ENCODE peak calls at places on chromosomes 2 and 18, in six cellular contexts. One of them, this sample, is unnamed.

GRCh38 chr2:217182996-217183395 is 323.1 kb upstream of the TNP1 start:
- DNase-seq in K562: no peak
- DNase-seq in GM12878: no peak
- DNase-seq in HepG2: no peak
- DNase-seq in GM12891: no peak
- DNase-seq in H1: no peak
- DNase-seq in this sample: no peak

GRCh38 chr2:23312996-23313606 is 71.9 kb upstream of the KLHL29 start:
- DNase-seq in H1: peak
- DNase-seq in K562: peak
- DNase-seq in GM12891: peak
- DNase-seq in GM12878: peak
- DNase-seq in HepG2: no peak
- DNase-seq in this sample: peak

GRCh38 chr18:68874361-68874760 is 76.5 kb downstream of the CCDC102B start:
- DNase-seq in K562: no peak
- DNase-seq in HepG2: no peak
- DNase-seq in GM12891: no peak
- DNase-seq in GM12878: no peak
- DNase-seq in H1: no peak
- DNase-seq in this sample: no peak

GRCh38 chr2:28522479-28522878 is 26.6 kb downstream of the PLB1 start:
- DNase-seq in K562: no peak
- DNase-seq in GM12891: no peak
- DNase-seq in HepG2: no peak
- DNase-seq in H1: no peak
- DNase-seq in GM12878: no peak
- DNase-seq in this sample: no peak

GRCh38 chr2:62038980-62039771 is 133.7 kb downstream of the COMMD1 start:
- DNase-seq in H1: no peak
- DNase-seq in K562: peak
- DNase-seq in GM12878: peak
- DNase-seq in HepG2: no peak
- DNase-seq in GM12891: peak
- DNase-seq in this sample: peak

GRCh38 chr2:7427293-7428060 is 510.3 kb downstream of the RNF144A start:
- DNase-seq in GM12891: no peak
- DNase-seq in HepG2: peak
- DNase-seq in K562: peak
- DNase-seq in GM12878: peak
- DNase-seq in H1: no peak
- DNase-seq in this sample: no peak

GRCh38 chr2:19706332-19706731 is 195.5 kb downstream of the TTC32 start:
- DNase-seq in K562: no peak
- DNase-seq in GM12891: no peak
- DNase-seq in HepG2: no peak
- DNase-seq in GM12878: no peak
- DNase-seq in H1: no peak
- DNase-seq in this sample: no peak

GRCh38 chr18:13539843-13540535 is 186.4 kb downstream of the FAM210A start:
- DNase-seq in GM12891: no peak
- DNase-seq in K562: no peak
- DNase-seq in HepG2: no peak
- DNase-seq in GM12878: no peak
- DNase-seq in H1: no peak
- DNase-seq in this sample: no peak

GRCh38 chr18:13268035-13268700 is 49.6 kb downstream of the LDLRAD4 start:
- DNase-seq in K562: no peak
- DNase-seq in GM12878: no peak
- DNase-seq in HepG2: no peak
- DNase-seq in GM12891: no peak
- DNase-seq in H1: no peak
- DNase-seq in this sample: no peak

GRCh38 chr2:37349376-37349775 is 4.9 kb downstream of the QPCT start:
- DNase-seq in H1: no peak
- DNase-seq in K562: no peak
- DNase-seq in HepG2: peak
- DNase-seq in GM12891: no peak
- DNase-seq in GM12878: no peak
- DNase-seq in this sample: no peak

GRCh38 chr18:55400590-55401274 is 187.3 kb downstream of the TCF4 start:
- DNase-seq in H1: no peak
- DNase-seq in K562: no peak
- DNase-seq in GM12891: no peak
- DNase-seq in HepG2: no peak
- DNase-seq in GM12878: no peak
- DNase-seq in this sample: no peak

GRCh38 chr2:11068856-11069526 is 86.3 kb upstream of the SLC66A3 start:
- DNase-seq in K562: no peak
- DNase-seq in HepG2: no peak
- DNase-seq in H1: no peak
- DNase-seq in GM12891: no peak
- DNase-seq in GM12878: no peak
- DNase-seq in this sample: no peak

GRCh38 chr2:100895402-100895801 is 75.5 kb downstream of the NPAS2 start:
- DNase-seq in GM12878: no peak
- DNase-seq in K562: no peak
- DNase-seq in H1: no peak
- DNase-seq in HepG2: no peak
- DNase-seq in GM12891: no peak
- DNase-seq in this sample: no peak

GRCh38 chr18:69787825-69788547 is 159.7 kb downstream of the CD226 start:
- DNase-seq in GM12891: no peak
- DNase-seq in H1: no peak
- DNase-seq in GM12878: no peak
- DNase-seq in K562: peak
- DNase-seq in HepG2: peak
- DNase-seq in this sample: no peak

GRCh38 chr2:25819597-25820039 is 58.7 kb downstream of the ASXL2 start:
- DNase-seq in HepG2: no peak
- DNase-seq in GM12878: no peak
- DNase-seq in K562: no peak
- DNase-seq in GM12891: no peak
- DNase-seq in H1: no peak
- DNase-seq in this sample: no peak

GRCh38 chr2:46655551-46656436 is 176.4 kb downstream of the TMEM247 start:
- DNase-seq in K562: no peak
- DNase-seq in HepG2: no peak
- DNase-seq in H1: no peak
- DNase-seq in GM12891: no peak
- DNase-seq in GM12878: no peak
- DNase-seq in this sample: no peak

GRCh38 chr2:223846524-223846923 is 9.1 kb upstream of the AP1S3 start:
- DNase-seq in HepG2: no peak
- DNase-seq in H1: no peak
- DNase-seq in GM12891: no peak
- DNase-seq in GM12878: no peak
- DNase-seq in K562: no peak
- DNase-seq in this sample: no peak

GRCh38 chr18:30485078-30485477 is 557.5 kb downstream of the DSC3 start:
- DNase-seq in GM12891: no peak
- DNase-seq in GM12878: no peak
- DNase-seq in HepG2: no peak
- DNase-seq in K562: no peak
- DNase-seq in H1: no peak
- DNase-seq in this sample: no peak

GRCh38 chr18:49846718-49847470 is 33.6 kb upstream of the ACAA2 start:
- DNase-seq in H1: no peak
- DNase-seq in GM12891: no peak
- DNase-seq in HepG2: no peak
- DNase-seq in GM12878: no peak
- DNase-seq in K562: no peak
- DNase-seq in this sample: no peak

GRCh38 chr18:78685980-78686530 is 293.6 kb upstream of the SALL3 start:
- DNase-seq in GM12891: no peak
- DNase-seq in GM12878: no peak
- DNase-seq in HepG2: no peak
- DNase-seq in H1: no peak
- DNase-seq in K562: no peak
- DNase-seq in this sample: no peak

GRCh38 chr2:28206786-28207185 is 185.9 kb upstream of the FOSL2 start:
- DNase-seq in HepG2: no peak
- DNase-seq in GM12891: no peak
- DNase-seq in K562: no peak
- DNase-seq in GM12878: no peak
- DNase-seq in H1: no peak
- DNase-seq in this sample: no peak

GRCh38 chr2:1731512-1731962 is 12.8 kb downstream of the PXDN start:
- DNase-seq in GM12878: no peak
- DNase-seq in GM12891: no peak
- DNase-seq in H1: no peak
- DNase-seq in HepG2: no peak
- DNase-seq in K562: no peak
- DNase-seq in this sample: no peak

DNA sequence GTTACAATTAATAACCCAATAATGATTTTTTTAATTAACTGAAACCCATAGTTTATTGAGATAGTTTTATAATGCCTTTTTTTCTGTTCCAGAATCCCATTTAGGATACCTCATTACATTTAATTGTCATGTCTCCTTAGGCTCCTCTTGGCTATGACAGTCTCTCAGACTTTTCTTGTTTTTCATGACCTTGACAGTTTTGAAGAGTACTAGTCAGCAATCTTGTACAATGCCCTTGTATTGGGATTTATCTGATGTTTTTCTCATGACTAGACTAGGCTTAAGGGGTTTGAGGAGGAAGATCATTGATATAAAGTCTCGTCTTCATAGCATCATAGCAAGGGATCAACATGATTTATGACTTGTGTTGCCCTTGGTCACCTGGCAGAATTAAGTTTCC is 72.4 kb downstream of the PPP1R1C start:
- DNase-seq in GM12891: no peak
- DNase-seq in H1: no peak
- DNase-seq in K562: no peak
- DNase-seq in HepG2: no peak
- DNase-seq in GM12878: no peak
- DNase-seq in this sample: no peak
- TF ChIP-seq TAF1 in GM12891: no peak
- TF ChIP-seq TAF1 in H1: no peak
- TF ChIP-seq TAF1 in K562: no peak
- TF ChIP-seq TAF1 in HepG2: no peak
- TF ChIP-seq TAF1 in GM12878: no peak
- TF ChIP-seq TAF1 in this sample: no peak

DNA sequence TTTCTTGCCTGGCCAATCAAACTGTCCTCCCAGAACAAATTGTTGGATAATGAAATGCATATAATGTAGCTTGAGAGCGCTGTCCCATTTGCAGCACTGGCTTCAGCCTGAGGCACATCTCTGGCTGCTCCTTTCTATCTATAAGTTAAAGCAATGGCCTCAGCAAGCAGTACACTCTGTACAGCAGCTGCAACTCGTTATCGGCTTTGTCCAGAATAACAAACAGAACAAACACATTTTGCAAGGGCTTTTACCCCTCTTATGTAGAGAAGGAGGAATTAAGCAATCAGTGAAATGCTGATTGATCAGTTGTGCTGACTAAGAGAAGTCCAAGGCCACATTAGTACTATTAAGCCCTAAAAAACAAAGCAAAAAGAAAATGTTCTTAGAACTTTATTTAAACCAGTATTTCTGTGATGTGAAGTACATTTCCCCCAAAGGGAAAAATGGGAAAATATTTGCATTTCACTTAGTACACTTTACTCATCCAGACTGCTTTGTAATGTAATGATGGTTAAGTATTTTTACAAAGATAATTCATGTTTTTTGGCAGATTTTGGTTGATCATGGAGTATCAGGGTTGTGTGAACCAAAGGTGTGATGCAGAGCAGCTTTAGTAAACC is 15.0 kb upstream of the CPS1 start:
- DNase-seq in GM12878: no peak
- DNase-seq in H1: no peak
- DNase-seq in K562: peak
- DNase-seq in GM12891: no peak
- DNase-seq in HepG2: peak
- DNase-seq in this sample: no peak
- TF ChIP-seq POLR2A in GM12878: no peak
- TF ChIP-seq POLR2A in H1: no peak
- TF ChIP-seq POLR2A in K562: no peak
- TF ChIP-seq POLR2A in GM12891: no peak
- TF ChIP-seq POLR2A in HepG2: no peak
- TF ChIP-seq POLR2A in this sample: no peak

GRCh38 chr2:30177861-30178465 is 31.2 kb downstream of the YPEL5 start:
- DNase-seq in K562: no peak
- DNase-seq in HepG2: no peak
- DNase-seq in GM12891: no peak
- DNase-seq in GM12878: no peak
- DNase-seq in H1: no peak
- DNase-seq in this sample: no peak

GRCh38 chr2:30181176-30181575 is 34.4 kb downstream of the YPEL5 start:
- DNase-seq in H1: no peak
- DNase-seq in K562: peak
- DNase-seq in HepG2: no peak
- DNase-seq in GM12878: no peak
- DNase-seq in GM12891: no peak
- DNase-seq in this sample: no peak

GRCh38 chr2:30180230-30180629 is 33.4 kb downstream of the YPEL5 start:
- DNase-seq in GM12891: no peak
- DNase-seq in HepG2: no peak
- DNase-seq in K562: no peak
- DNase-seq in H1: no peak
- DNase-seq in GM12878: no peak
- DNase-seq in this sample: no peak

GRCh38 chr2:30177440-30177839 is 30.6 kb downstream of the YPEL5 start:
- DNase-seq in GM12891: no peak
- DNase-seq in H1: no peak
- DNase-seq in HepG2: no peak
- DNase-seq in GM12878: no peak
- DNase-seq in K562: no peak
- DNase-seq in this sample: no peak

GRCh38 chr2:30178618-30179404 is 32.0 kb downstream of the YPEL5 start:
- DNase-seq in HepG2: no peak
- DNase-seq in K562: peak
- DNase-seq in H1: no peak
- DNase-seq in GM12878: no peak
- DNase-seq in GM12891: no peak
- DNase-seq in this sample: no peak
- TF ChIP-seq POLR2AphosphoS5 in HepG2: no peak
- TF ChIP-seq POLR2AphosphoS5 in K562: no peak
- TF ChIP-seq POLR2AphosphoS5 in H1: no peak
- TF ChIP-seq POLR2AphosphoS5 in GM12878: no peak
- TF ChIP-seq POLR2AphosphoS5 in GM12891: no peak
- TF ChIP-seq POLR2AphosphoS5 in this sample: no peak

DNA sequence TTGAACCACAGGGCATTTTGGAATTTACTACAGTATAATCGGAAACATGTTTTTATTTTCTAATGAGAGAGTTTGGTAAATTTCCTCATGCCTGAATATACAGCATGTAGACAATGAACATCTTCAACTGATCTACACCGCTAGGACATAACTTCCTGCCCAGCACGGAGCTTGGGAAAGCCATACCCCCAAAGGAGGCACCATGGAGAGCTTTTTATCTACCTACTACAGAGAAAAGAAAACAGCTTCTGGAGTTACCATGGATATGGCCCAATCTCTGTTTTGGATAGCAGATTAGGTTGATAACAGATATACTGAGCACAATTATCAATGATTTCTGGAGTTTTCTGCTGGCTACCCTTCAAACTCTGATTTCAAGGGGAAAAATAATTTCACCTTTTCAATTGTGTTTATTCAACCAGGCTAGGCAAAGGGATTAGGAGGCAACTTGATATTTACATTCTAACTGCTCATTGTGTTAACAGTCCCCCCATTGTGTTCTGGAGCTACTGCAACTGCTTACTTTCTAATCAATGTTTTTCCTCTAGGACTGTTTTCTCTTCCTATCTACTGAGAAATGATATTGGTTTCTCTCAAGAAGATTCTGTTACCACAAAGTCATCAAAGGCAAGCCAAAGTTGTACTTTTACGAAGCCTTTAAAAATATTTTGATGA is 123.0 kb upstream of the ARHGAP28 start:
- DNase-seq in H1: no peak
- DNase-seq in K562: no peak
- DNase-seq in HepG2: no peak
- DNase-seq in GM12878: no peak
- DNase-seq in GM12891: no peak
- DNase-seq in this sample: no peak
- TF ChIP-seq TAF1 in H1: no peak
- TF ChIP-seq TAF1 in K562: no peak
- TF ChIP-seq TAF1 in HepG2: no peak
- TF ChIP-seq TAF1 in GM12878: no peak
- TF ChIP-seq TAF1 in GM12891: no peak
- TF ChIP-seq TAF1 in this sample: no peak